ENCODE peak calls at places on chromosomes 6 and 20, in six cellular contexts. Q is colonic mucosa; H is breast epithelium; E is psoas muscle; L is kidney epithelial cell; R is CD4-positive, alpha-beta T cell. M is an unnamed sample.

GRCh38 chr6:32785781-32786533 is 22.6 kb upstream of the HLA-DQB2 start:
- DNase-seq in Q (peak; percentile 56), H (no peak), E (no peak), L (no peak), R (peak; percentile 11), M (no peak)

GRCh38 chr6:13445005-13445743 is 42.2 kb downstream of the GFOD1 start:
- DNase-seq in Q (peak; percentile 84), H (peak; percentile 54), E (peak; percentile 79), L (no peak), R (peak; percentile 12), M (no peak)

GRCh38 chr20:57306747-57307146 is 22.9 kb upstream of the SPO11 start:
- DNase-seq in Q (no peak), H (no peak), E (no peak), L (no peak), R (no peak), M (no peak)

GRCh38 chr6:112038268-112038667 is 15.6 kb upstream of the CCN6 start:
- DNase-seq in Q (no peak), H (no peak), E (peak; percentile 70), L (no peak), R (no peak), M (no peak)

GRCh38 chr6:108758884-108759283 is 89.3 kb upstream of the ARMC2 start:
- DNase-seq in Q (no peak), H (no peak), E (no peak), L (no peak), R (no peak), M (no peak)

GRCh38 chr20:51525241-51526104 is 17.0 kb downstream of the NFATC2 start:
- DNase-seq in Q (peak; percentile 30), H (no peak), E (no peak), L (no peak), R (no peak), M (no peak)

GRCh38 chr6:56490994-56491393 is 151.7 kb downstream of the DST start:
- DNase-seq in Q (no peak), H (no peak), E (no peak), L (peak; percentile 59), R (no peak), M (no peak)

GRCh38 chr6:71364910-71365542 is 76.4 kb downstream of the OGFRL1 start:
- DNase-seq in Q (no peak), H (no peak), E (no peak), L (no peak), R (no peak), M (no peak)

GRCh38 chr6:148769304-148769968 is 22.6 kb downstream of the UST start:
- DNase-seq in Q (no peak), H (no peak), E (no peak), L (no peak), R (no peak), M (no peak)

GRCh38 chr20:33689973-33690372 is 3.8 kb upstream of the E2F1 start:
- DNase-seq in Q (no peak), H (no peak), E (no peak), L (no peak), R (peak; percentile 53), M (no peak)

GRCh38 chr6:35140991-35141720 is at the start of gene TCP11:
- DNase-seq in Q (peak; percentile 50), H (no peak), E (peak; percentile 69), L (no peak), R (no peak), M (no peak)

GRCh38 chr20:40563296-40563950 is 125.6 kb downstream of the MAFB start:
- DNase-seq in Q (peak; percentile 95), H (no peak), E (no peak), L (no peak), R (no peak), M (no peak)

GRCh38 chr6:33407132-33407718 is 3.6 kb upstream of the PHF1 start:
- DNase-seq in Q (no peak), H (no peak), E (no peak), L (no peak), R (no peak), M (no peak)

GRCh38 chr6:26351544-26351953 is 13.4 kb upstream of the BTN3A2 start:
- DNase-seq in Q (no peak), H (no peak), E (no peak), L (peak; percentile 100), R (no peak), M (no peak)

GRCh38 chr6:138272543-138273305 is 54.4 kb upstream of the PBOV1 start:
- DNase-seq in Q (no peak), H (no peak), E (no peak), L (no peak), R (no peak), M (no peak)

GRCh38 chr6:46421239-46421638 is 70.0 kb downstream of the RCAN2 start:
- DNase-seq in Q (no peak), H (no peak), E (no peak), L (no peak), R (no peak), M (no peak)

GRCh38 chr6:105537981-105538578 is 135.2 kb upstream of the PREP start:
- DNase-seq in Q (no peak), H (no peak), E (no peak), L (no peak), R (no peak), M (no peak)

GRCh38 chr6:127592964-127593363 is 16.0 kb downstream of the C6orf58 start:
- DNase-seq in Q (no peak), H (no peak), E (no peak), L (no peak), R (no peak), M (no peak)

GRCh38 chr20:20440473-20440872 is 72.6 kb downstream of the INSM1 start:
- DNase-seq in Q (peak; percentile 24), H (no peak), E (no peak), L (no peak), R (no peak), M (no peak)

GRCh38 chr6:33882154-33882553 is 78.4 kb upstream of the MLN start:
- DNase-seq in Q (no peak), H (peak; percentile 74), E (peak; percentile 47), L (no peak), R (no peak), M (no peak)

GRCh38 chr6:4776493-4776966 is 326 bp downstream of the CDYL start:
- DNase-seq in Q (peak; percentile 39), H (no peak), E (no peak), L (no peak), R (peak; percentile 11), M (no peak)

GRCh38 chr6:13813011-13813410 is 1.3 kb downstream of the MCUR1 start:
- DNase-seq in Q (no peak), H (no peak), E (no peak), L (no peak), R (no peak), M (no peak)

GRCh38 chr6:34516391-34517324 is 39.5 kb downstream of the SPDEF start:
- DNase-seq in Q (no peak), H (no peak), E (peak; percentile 44), L (no peak), R (no peak), M (peak; percentile 67)

GRCh38 chr20:56520180-56520579 is 4.4 kb upstream of the FAM209A start:
- DNase-seq in Q (no peak), H (no peak), E (no peak), L (no peak), R (no peak), M (peak; percentile 59)

GRCh38 chr6:158654498-158654897 is 4.6 kb downstream of the SYTL3 start:
- DNase-seq in Q (peak; percentile 60), H (no peak), E (peak; percentile 91), L (no peak), R (no peak), M (no peak)

GRCh38 chr6:150745896-150746295 is 119.6 kb upstream of the MTHFD1L start:
- DNase-seq in Q (no peak), H (no peak), E (no peak), L (no peak), R (no peak), M (no peak)

GRCh38 chr20:37095108-37095608 is 639 bp downstream of the RBL1 start:
- DNase-seq in Q (peak; percentile 57), H (no peak), E (no peak), L (no peak), R (no peak), M (no peak)

GRCh38 chr20:63499333-63499969 is 568 bp upstream of the EEF1A2 start:
- DNase-seq in Q (no peak), H (no peak), E (peak; percentile 64), L (no peak), R (no peak), M (peak; percentile 68)

GRCh38 chr20:63497946-63498935 is 642 bp downstream of the EEF1A2 start:
- DNase-seq in Q (no peak), H (no peak), E (peak; percentile 94), L (no peak), R (no peak), M (peak; percentile 68)

GRCh38 chr20:63497138-63497945 is 1.5 kb downstream of the EEF1A2 start:
- DNase-seq in Q (no peak), H (no peak), E (peak; percentile 84), L (no peak), R (no peak), M (peak; percentile 82)

GRCh38 chr20:63500151-63500901 is 1.4 kb upstream of the EEF1A2 start:
- DNase-seq in Q (no peak), H (no peak), E (peak; percentile 83), L (no peak), R (no peak), M (peak; percentile 89)

GRCh38 chr20:63498950-63499332 is at the start of gene EEF1A2:
- DNase-seq in Q (no peak), H (no peak), E (peak; percentile 91), L (no peak), R (no peak), M (no peak)
- TF ChIP-seq CTCF in Q (no peak), H (no peak), E (peak; percentile 37), L (peak; percentile 1), R (no peak), M (no peak)

GRCh38 chr20:5833309-5833941 is 83.2 kb downstream of the SHLD1 start:
- DNase-seq in Q (no peak), H (no peak), E (no peak), L (no peak), R (no peak), M (no peak)
- TF ChIP-seq CTCF in Q (no peak), H (no peak), E (no peak), L (no peak), R (no peak), M (no peak)

GRCh38 chr6:159714404-159714803 is 12.9 kb upstream of the WTAP start:
- DNase-seq in Q (no peak), H (no peak), E (no peak), L (no peak), R (no peak), M (no peak)
- TF ChIP-seq CTCF in Q (no peak), H (no peak), E (no peak), L (no peak), R (no peak), M (no peak)

DNA sequence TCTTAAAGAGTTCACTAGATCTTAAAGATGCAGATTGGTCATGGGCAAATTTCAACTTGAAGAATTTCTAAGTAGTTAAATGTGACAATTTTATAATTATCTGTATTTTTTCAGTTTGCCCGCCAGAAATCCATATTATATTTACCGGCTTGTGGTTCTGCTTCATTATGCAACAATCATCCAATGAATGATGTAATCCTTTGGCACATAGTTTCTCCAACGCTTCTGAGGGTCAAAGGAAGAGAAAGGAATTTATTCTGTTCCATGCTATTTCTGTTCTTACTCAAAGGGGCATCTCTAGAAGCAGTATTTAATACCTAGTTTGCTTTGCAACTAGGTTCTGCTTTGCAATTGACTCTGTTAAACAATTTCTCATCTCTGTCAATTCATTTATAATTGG is 359.3 kb upstream of the PLCB4 start:
- DNase-seq in Q (no peak), H (no peak), E (no peak), L (no peak), R (no peak), M (no peak)
- TF ChIP-seq CTCF in Q (no peak), H (no peak), E (no peak), L (no peak), R (no peak), M (no peak)